ENCODE peak calls at places on chromosomes 11 and 22, in eight cellular contexts. W is RWPE1, X is GM13976, K is astrocyte of the spinal cord, J is mesothelial cell of epicardium, E is NB4, P is glutamatergic neuron, Z is H1. A is an unnamed sample.

GRCh38 chr22:24501366-24502005 is 6.4 kb downstream of the UPB1 start:
- DNase-seq in W (no peak), X (no peak), K (no peak), J (no peak), E (no peak), P (no peak), Z (no peak), A (no peak)

GRCh38 chr22:40487663-40488249 is 117.4 kb downstream of the SGSM3 start:
- DNase-seq in W (no peak), X (peak), K (peak), J (no peak), E (peak), P (no peak), Z (no peak), A (no peak)

GRCh38 chr11:64971421-64972233 is at the start of gene MAJIN:
- DNase-seq in W (peak), X (peak), K (peak), J (no peak), E (no peak), P (peak), Z (peak), A (no peak)

GRCh38 chr11:34650528-34650927 is 29.6 kb downstream of the EHF start:
- DNase-seq in W (no peak), X (peak), K (peak), J (no peak), E (peak), P (no peak), Z (no peak), A (no peak)

GRCh38 chr11:32435511-32435946 is at the start of gene WT1:
- DNase-seq in W (no peak), X (no peak), K (no peak), J (peak), E (peak), P (peak), Z (no peak), A (no peak)

GRCh38 chr11:130166457-130166784 is 6.8 kb downstream of the ST14 start:
- DNase-seq in W (peak), X (no peak), K (peak), J (no peak), E (peak), P (no peak), Z (no peak), A (no peak)

GRCh38 chr11:74312321-74312720 is 881 bp upstream of the P4HA3 start:
- DNase-seq in W (no peak), X (no peak), K (no peak), J (no peak), E (peak), P (no peak), Z (no peak), A (no peak)

GRCh38 chr22:47572443-47572842 is 810.0 kb downstream of the TBC1D22A start:
- DNase-seq in W (no peak), X (no peak), K (no peak), J (no peak), E (no peak), P (no peak), Z (no peak), A (peak)

GRCh38 chr22:29426476-29426875 is 11.9 kb upstream of the RFPL1 start:
- DNase-seq in W (no peak), X (no peak), K (no peak), J (no peak), E (no peak), P (no peak), Z (no peak), A (no peak)

GRCh38 chr22:23613193-23613973 is 18.7 kb downstream of the DRICH1 start:
- DNase-seq in W (no peak), X (no peak), K (no peak), J (no peak), E (no peak), P (no peak), Z (no peak), A (no peak)

GRCh38 chr22:31945971-31946680 is 1.8 kb downstream of the YWHAH start:
- DNase-seq in W (no peak), X (no peak), K (peak), J (no peak), E (peak), P (no peak), Z (no peak), A (no peak)

GRCh38 chr11:61004841-61005240 is 33.4 kb downstream of the CD6 start:
- DNase-seq in W (no peak), X (no peak), K (peak), J (no peak), E (peak), P (no peak), Z (no peak), A (no peak)

GRCh38 chr22:37259540-37260029 is 15.5 kb upstream of the RAC2 start:
- DNase-seq in W (peak), X (no peak), K (peak), J (peak), E (no peak), P (no peak), Z (no peak), A (no peak)
- TF ChIP-seq CTCF in W (no peak), X (no peak), K (peak), J (peak), E (peak), P (peak), Z (peak), A (peak)

DNA sequence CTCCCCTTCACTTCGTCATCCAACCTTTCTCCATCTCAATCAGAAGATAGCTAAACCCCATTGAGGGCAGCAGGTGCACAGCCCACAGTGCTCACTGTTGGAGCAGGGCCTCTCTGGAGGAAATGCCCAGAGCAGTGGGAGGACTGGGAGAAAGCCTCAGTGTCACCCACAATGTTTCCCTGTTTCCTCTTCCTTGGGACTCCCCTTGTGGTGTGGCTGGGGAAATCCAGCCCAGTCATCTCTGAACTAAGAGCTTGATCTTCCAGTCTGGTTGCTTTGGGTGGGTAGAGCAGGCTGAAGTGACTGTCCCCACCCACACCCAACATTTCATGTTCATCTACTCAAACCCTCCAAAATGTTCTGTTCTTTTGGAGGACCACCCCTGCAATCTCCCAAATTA is 29.8 kb upstream of the EED start:
- DNase-seq in W (no peak), X (peak), K (no peak), J (no peak), E (peak), P (no peak), Z (no peak), A (no peak)
- TF ChIP-seq CTCF in W (no peak), X (no peak), K (peak), J (no peak), E (peak), P (no peak), Z (peak), A (no peak)

DNA sequence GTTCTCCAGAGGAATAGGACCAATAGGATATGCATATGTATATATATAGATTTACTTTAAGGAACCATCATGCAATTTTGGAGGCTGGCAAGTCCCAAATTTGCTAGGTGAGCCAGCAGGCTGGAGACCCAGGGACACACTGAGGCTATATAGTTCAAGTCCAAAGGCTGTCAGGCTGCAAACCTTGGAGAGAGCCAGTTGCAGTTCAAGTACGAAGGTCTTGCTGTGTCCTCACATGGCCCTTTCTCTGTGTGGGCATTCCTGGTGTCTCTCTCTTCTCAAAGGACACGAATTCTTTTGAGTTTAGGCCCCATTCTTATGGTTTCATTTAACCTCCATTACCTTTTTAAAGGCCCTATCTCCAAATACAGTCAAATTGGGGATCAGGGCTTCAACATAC is 134.4 kb upstream of the SORL1-AS1 start:
- DNase-seq in W (no peak), X (no peak), K (no peak), J (no peak), E (no peak), P (no peak), Z (no peak), A (no peak)
- TF ChIP-seq CTCF in W (no peak), X (no peak), K (no peak), J (no peak), E (no peak), P (no peak), Z (no peak), A (no peak)

DNA sequence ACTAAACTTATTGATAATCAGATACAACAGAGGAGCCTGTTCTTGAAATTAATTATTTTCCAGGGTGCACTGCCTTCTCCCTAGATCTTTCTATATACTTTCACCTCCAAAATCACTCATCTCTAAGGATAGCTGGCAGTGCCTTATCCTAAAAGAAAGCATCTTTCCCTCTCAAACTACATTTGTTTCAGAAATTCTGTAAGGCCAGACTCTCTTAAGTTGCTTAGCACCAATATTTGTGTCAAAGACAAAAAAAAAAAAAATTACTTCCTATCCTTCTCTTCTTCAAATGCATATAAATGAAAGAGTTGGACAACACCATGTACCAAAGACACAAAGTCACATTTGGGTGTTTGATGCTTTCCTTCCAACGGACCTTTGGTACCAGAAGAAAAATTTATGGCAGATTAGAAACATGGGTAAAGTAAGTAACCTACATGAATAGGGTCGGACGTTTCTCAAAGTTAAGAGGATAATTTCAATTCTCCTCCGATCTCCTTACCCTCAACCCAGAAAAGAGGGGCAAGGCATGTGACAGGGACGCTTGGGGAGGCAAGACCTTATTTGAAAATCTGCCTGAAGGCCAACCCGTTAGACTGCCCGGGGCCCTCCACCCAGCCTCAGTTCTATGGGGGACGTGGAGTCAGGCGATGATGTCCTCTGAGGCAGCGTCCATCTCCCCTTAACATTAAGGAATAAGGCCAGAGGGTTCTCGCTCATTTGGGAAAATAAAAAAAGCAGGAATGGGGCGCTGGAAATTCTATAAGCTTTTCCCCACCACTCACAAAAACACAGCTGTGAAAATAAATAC is 66.3 kb downstream of the ETS1 start:
- DNase-seq in W (no peak), X (no peak), K (peak), J (no peak), E (peak), P (no peak), Z (no peak), A (no peak)
- TF ChIP-seq CTCF in W (no peak), X (no peak), K (no peak), J (no peak), E (no peak), P (no peak), Z (no peak), A (peak)

GRCh38 chr22:37782340-37783168 is 25.2 kb upstream of the GCAT start:
- DNase-seq in W (no peak), X (no peak), K (peak), J (no peak), E (no peak), P (no peak), Z (no peak), A (no peak)
- TF ChIP-seq CTCF in W (no peak), X (no peak), K (peak), J (no peak), E (no peak), P (no peak), Z (no peak), A (no peak)

DNA sequence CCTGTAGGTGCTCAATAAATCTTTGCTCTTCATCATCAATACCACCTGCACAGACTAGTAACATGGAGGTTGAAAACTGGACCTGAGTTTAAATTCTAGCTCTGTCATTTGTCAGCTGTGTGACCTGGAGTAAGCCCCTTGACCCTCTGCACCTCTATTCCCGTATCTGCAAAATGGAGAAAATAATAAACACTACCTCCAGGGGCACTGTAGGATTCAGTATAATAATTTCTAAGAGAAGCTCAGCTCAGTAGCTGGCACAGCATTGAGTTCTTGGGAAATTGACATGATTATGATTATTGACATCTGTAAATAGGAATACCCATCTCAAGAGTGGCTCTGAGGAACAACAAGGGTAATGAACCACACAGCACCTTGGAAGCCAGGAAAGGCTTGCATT is 78.4 kb downstream of the MN1 start:
- DNase-seq in W (no peak), X (no peak), K (no peak), J (no peak), E (no peak), P (no peak), Z (no peak), A (no peak)
- TF ChIP-seq CTCF in W (no peak), X (no peak), K (no peak), J (no peak), E (no peak), P (no peak), Z (no peak), A (peak)